ENCODE peak calls at places on chromosomes 12 and 14, in five cellular contexts. One of them, this sample, is unnamed.

GRCh38 chr14:42624980-42625761 is 1018.5 kb downstream of the LRFN5 start:
- DNase-seq in K562: no peak
- DNase-seq in WTC11: no peak
- DNase-seq in H1: no peak
- DNase-seq in A549: no peak
- DNase-seq in this sample: no peak

GRCh38 chr12:90027041-90027440 is 318.4 kb upstream of the ATP2B1 start:
- DNase-seq in H1: no peak
- DNase-seq in WTC11: no peak
- DNase-seq in A549: no peak
- DNase-seq in K562: no peak
- DNase-seq in this sample: no peak

GRCh38 chr12:105538880-105539279 is 208.4 kb downstream of the C12orf75 start:
- DNase-seq in WTC11: no peak
- DNase-seq in A549: no peak
- DNase-seq in K562: no peak
- DNase-seq in H1: no peak
- DNase-seq in this sample: no peak

GRCh38 chr12:33710548-33710947 is 270.9 kb upstream of the SYT10 start:
- DNase-seq in WTC11: no peak
- DNase-seq in H1: no peak
- DNase-seq in A549: no peak
- DNase-seq in K562: no peak
- DNase-seq in this sample: no peak

GRCh38 chr12:57416039-57416996 is 14.5 kb downstream of the R3HDM2 start:
- DNase-seq in A549: no peak
- DNase-seq in K562: no peak
- DNase-seq in H1: no peak
- DNase-seq in WTC11: no peak
- DNase-seq in this sample: no peak

GRCh38 chr12:52006726-52007157 is at the start of gene TAMALIN:
- DNase-seq in K562: no peak
- DNase-seq in WTC11: peak
- DNase-seq in H1: no peak
- DNase-seq in A549: no peak
- DNase-seq in this sample: peak

GRCh38 chr12:110379201-110379600 is 24.3 kb downstream of the ANAPC7 start:
- DNase-seq in K562: no peak
- DNase-seq in WTC11: no peak
- DNase-seq in H1: no peak
- DNase-seq in A549: no peak
- DNase-seq in this sample: no peak

GRCh38 chr12:125944446-125944845 is 879.2 kb downstream of the AACS start:
- DNase-seq in K562: no peak
- DNase-seq in H1: no peak
- DNase-seq in WTC11: no peak
- DNase-seq in A549: no peak
- DNase-seq in this sample: no peak

GRCh38 chr14:89443002-89443660 is 26.1 kb upstream of the FOXN3 start:
- DNase-seq in A549: no peak
- DNase-seq in H1: no peak
- DNase-seq in WTC11: no peak
- DNase-seq in K562: no peak
- DNase-seq in this sample: peak

GRCh38 chr12:122749569-122750332 is 2.9 kb upstream of the DENR start:
- DNase-seq in K562: peak
- DNase-seq in H1: no peak
- DNase-seq in A549: peak
- DNase-seq in WTC11: peak
- DNase-seq in this sample: no peak

GRCh38 chr12:104399750-104400612 is 56.8 kb upstream of the CHST11 start:
- DNase-seq in WTC11: no peak
- DNase-seq in A549: no peak
- DNase-seq in K562: no peak
- DNase-seq in H1: no peak
- DNase-seq in this sample: no peak

GRCh38 chr14:64123241-64123956 is 170.8 kb downstream of the ESR2 start:
- DNase-seq in WTC11: no peak
- DNase-seq in K562: no peak
- DNase-seq in A549: no peak
- DNase-seq in H1: no peak
- DNase-seq in this sample: no peak

GRCh38 chr14:105087963-105088811 is 23.0 kb upstream of the GPR132 start:
- DNase-seq in K562: no peak
- DNase-seq in A549: peak
- DNase-seq in H1: no peak
- DNase-seq in WTC11: peak
- DNase-seq in this sample: no peak

GRCh38 chr14:30064454-30064853 is 136.8 kb upstream of the PRKD1 start:
- DNase-seq in A549: no peak
- DNase-seq in WTC11: no peak
- DNase-seq in H1: no peak
- DNase-seq in K562: no peak
- DNase-seq in this sample: no peak

GRCh38 chr14:90608925-90609324 is 207.3 kb downstream of the TTC7B start:
- DNase-seq in A549: no peak
- DNase-seq in WTC11: no peak
- DNase-seq in H1: no peak
- DNase-seq in K562: no peak
- DNase-seq in this sample: no peak

GRCh38 chr12:107320929-107321618 is 227.7 kb upstream of the CRY1 start:
- DNase-seq in K562: no peak
- DNase-seq in H1: no peak
- DNase-seq in A549: peak
- DNase-seq in WTC11: peak
- DNase-seq in this sample: no peak

GRCh38 chr12:128914908-128915563 is 61.8 kb downstream of the GLT1D1 start:
- DNase-seq in H1: no peak
- DNase-seq in WTC11: no peak
- DNase-seq in K562: no peak
- DNase-seq in A549: no peak
- DNase-seq in this sample: no peak

GRCh38 chr14:72521045-72521444 is 372.9 kb downstream of the DPF3 start:
- DNase-seq in H1: no peak
- DNase-seq in WTC11: no peak
- DNase-seq in A549: no peak
- DNase-seq in K562: no peak
- DNase-seq in this sample: no peak

GRCh38 chr12:65331456-65331855 is 53.0 kb downstream of the MSRB3 start:
- DNase-seq in WTC11: no peak
- DNase-seq in K562: no peak
- DNase-seq in H1: no peak
- DNase-seq in A549: no peak
- DNase-seq in this sample: no peak

GRCh38 chr12:112115259-112116045 is 6.9 kb upstream of the NAA25 start:
- DNase-seq in WTC11: no peak
- DNase-seq in K562: peak
- DNase-seq in A549: no peak
- DNase-seq in H1: no peak
- DNase-seq in this sample: no peak

GRCh38 chr14:32564591-32564990 is 235.5 kb downstream of the AKAP6 start:
- DNase-seq in H1: no peak
- DNase-seq in WTC11: no peak
- DNase-seq in A549: no peak
- DNase-seq in K562: no peak
- DNase-seq in this sample: peak

GRCh38 chr12:105109465-105110212 is 2.1 kb downstream of the WASHC4 start:
- DNase-seq in WTC11: no peak
- DNase-seq in H1: no peak
- DNase-seq in A549: no peak
- DNase-seq in K562: peak
- DNase-seq in this sample: peak

GRCh38 chr14:56160058-56160457 is 41.8 kb downstream of the PELI2 start:
- DNase-seq in A549: no peak
- DNase-seq in H1: no peak
- DNase-seq in WTC11: no peak
- DNase-seq in K562: no peak
- DNase-seq in this sample: no peak

DNA sequence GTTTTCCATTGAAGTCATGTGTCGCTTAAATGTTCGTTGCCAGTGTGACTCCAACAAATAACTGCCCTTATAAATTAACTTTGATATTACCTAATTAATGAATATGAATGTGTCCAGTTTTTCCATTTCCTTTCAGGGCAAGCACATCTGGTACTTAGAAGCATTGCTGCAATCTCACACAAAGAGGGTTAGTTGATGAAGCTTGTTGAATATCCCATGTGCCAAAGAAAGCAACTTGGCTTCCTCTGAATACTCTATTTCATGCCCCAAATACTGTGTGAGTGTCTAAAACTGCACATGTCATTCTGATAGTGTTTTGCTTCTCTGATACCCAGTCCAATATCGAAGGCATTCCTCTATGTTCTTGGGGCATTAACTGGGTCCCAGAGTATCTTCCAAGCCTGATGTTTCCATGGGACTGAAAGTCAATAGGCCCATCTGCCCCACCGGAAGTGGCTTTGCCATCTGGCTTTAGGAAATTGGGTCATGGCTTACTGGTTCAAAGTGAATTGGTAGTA is 75.8 kb upstream of the CNTN1 start:
- DNase-seq in WTC11: no peak
- DNase-seq in A549: no peak
- DNase-seq in K562: no peak
- DNase-seq in H1: no peak
- DNase-seq in this sample: no peak
- TF ChIP-seq JUN in WTC11: no peak
- TF ChIP-seq JUN in A549: no peak
- TF ChIP-seq JUN in K562: no peak
- TF ChIP-seq JUN in H1: no peak
- TF ChIP-seq JUN in this sample: no peak

DNA sequence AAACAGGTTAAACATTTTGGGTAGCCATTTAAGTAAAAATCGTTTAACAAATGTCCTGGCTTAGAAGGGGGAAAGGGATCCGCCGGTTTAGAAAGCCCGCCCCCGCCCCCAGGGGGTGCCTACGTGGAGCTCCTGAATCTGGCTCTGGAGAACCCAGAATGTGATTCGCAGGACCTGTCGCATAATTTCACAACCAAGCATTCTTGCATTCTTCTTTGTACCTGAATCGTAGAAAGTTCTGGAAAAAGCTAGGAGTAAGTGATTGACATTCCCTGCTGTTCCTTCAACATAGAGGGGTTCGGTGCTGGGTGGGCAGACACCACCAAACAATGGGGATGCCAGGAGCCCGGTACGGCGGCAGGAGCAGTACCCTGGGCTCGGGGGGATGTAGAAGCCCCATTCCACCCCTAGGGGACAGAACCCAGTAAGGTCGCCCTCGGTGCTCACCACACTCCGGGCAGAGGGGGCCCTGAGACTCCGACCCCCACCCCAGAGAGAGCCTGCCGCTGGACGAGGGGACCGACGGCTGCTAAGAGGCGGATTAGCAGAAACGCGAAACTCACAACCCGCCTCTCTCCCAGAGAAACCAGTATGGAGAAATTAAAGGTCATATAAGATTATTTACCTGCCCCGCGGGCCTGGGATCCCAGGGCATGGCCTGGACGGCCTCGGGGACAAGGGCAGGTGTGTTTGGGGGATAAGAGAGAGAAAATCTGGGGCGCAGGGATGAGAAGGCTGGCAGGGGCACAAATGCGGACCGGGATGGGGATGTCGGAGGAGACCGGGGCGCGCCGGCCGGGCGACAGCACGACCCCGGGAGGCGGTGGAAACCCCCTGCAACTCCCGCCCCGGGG is 547 bp downstream of the CSRP2 start:
- DNase-seq in WTC11: peak
- DNase-seq in H1: no peak
- DNase-seq in A549: peak
- DNase-seq in K562: peak
- DNase-seq in this sample: peak
- TF ChIP-seq CTCF in WTC11: no peak
- TF ChIP-seq CTCF in H1: peak
- TF ChIP-seq CTCF in A549: no peak
- TF ChIP-seq CTCF in K562: no peak
- TF ChIP-seq CTCF in this sample: peak

DNA sequence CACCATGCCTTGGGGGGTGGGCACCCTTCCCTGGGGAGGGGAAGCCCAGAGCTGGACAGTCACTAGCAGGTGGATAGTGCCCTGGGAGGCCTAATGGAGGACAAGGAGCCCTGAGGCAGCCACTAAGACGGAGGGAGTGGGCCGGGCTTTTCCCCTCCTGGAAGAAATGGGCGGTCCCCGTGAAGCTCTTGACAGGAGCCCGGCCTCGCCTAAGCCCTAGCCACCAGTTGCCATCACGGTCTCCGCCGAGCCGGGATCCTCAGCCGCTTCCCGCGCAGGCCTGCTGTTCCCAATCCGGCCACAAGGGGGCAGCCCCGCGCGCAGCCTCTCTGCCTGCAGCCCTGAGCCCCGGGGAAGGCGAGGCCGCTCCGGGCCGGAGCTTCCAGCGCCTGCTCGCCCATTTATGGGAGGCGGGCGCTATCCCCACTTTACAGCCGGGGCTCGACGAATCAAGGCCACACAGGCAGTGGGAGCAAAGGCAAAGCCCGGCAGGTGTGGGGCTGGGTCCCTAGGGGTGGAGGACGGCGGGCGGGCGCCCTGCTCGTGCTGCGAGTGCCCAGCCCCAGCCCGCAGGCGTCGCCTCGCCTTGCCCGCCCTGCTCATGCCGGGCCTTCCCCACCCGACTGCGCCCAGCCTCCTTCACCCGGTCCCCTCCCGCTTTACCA is 61.5 kb downstream of the LGMN start:
- DNase-seq in A549: peak
- DNase-seq in H1: peak
- DNase-seq in K562: peak
- DNase-seq in WTC11: peak
- DNase-seq in this sample: peak
- TF ChIP-seq JUN in A549: no peak
- TF ChIP-seq JUN in H1: no peak
- TF ChIP-seq JUN in K562: no peak
- TF ChIP-seq JUN in WTC11: no peak
- TF ChIP-seq JUN in this sample: no peak

GRCh38 chr14:74526854-74527585 is 33.5 kb downstream of the ISCA2 start:
- DNase-seq in H1: no peak
- DNase-seq in WTC11: peak
- DNase-seq in K562: no peak
- DNase-seq in A549: no peak
- DNase-seq in this sample: no peak

GRCh38 chr14:74527736-74528280 is 34.2 kb downstream of the ISCA2 start:
- DNase-seq in WTC11: no peak
- DNase-seq in K562: no peak
- DNase-seq in H1: no peak
- DNase-seq in A549: no peak
- DNase-seq in this sample: no peak

GRCh38 chr14:74531011-74531410 is 37.4 kb downstream of the ISCA2 start:
- DNase-seq in K562: no peak
- DNase-seq in A549: no peak
- DNase-seq in H1: no peak
- DNase-seq in WTC11: no peak
- DNase-seq in this sample: no peak

GRCh38 chr14:74528886-74529285 is 35.3 kb downstream of the ISCA2 start:
- DNase-seq in K562: no peak
- DNase-seq in H1: no peak
- DNase-seq in A549: no peak
- DNase-seq in WTC11: no peak
- DNase-seq in this sample: no peak

DNA sequence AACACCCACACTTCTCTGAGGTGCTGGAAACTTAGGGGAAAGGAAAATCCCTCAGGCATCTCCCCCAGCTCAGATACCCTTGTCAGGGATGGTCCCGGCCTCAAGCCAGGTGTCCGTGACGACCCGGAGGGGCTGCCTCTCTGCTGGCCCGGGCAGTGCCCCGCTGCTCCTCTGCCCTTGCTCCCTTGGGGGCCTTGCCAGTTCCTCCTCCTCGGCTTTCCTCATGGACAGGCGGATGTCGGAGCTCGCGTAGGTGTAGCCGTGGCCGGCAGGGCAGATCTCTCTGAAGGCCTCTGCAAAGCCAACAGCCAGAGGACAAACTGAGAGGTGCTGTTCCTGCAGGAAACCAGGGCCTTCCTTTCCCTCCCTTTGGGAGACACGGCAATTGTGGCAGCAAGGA is 34.8 kb downstream of the ISCA2 start:
- DNase-seq in K562: no peak
- DNase-seq in H1: no peak
- DNase-seq in WTC11: no peak
- DNase-seq in A549: no peak
- DNase-seq in this sample: no peak
- TF ChIP-seq CTCF in K562: no peak
- TF ChIP-seq CTCF in H1: no peak
- TF ChIP-seq CTCF in WTC11: no peak
- TF ChIP-seq CTCF in A549: no peak
- TF ChIP-seq CTCF in this sample: no peak